ENCODE peak calls at places on chromosomes 2 and 18, in ten cellular contexts. J, H, Q, S, I, W, E, V, N and B are unnamed samples.

GRCh38 chr2:240564571-240565266 is 3.6 kb upstream of the RNPEPL1 start:
- DNase-seq in I (no peak), H (no peak), E (no peak), W (no peak), Q (peak; percentile 70), N (peak; percentile 14), V (no peak), S (peak; percentile 91), J (no peak), B (no peak)

GRCh38 chr18:33804258-33804657 is 226.2 kb downstream of the ASXL3 start:
- DNase-seq in W (no peak), V (no peak), H (no peak), N (no peak), I (no peak), S (peak; percentile 21), E (no peak), J (peak; percentile 12), Q (peak; percentile 0), B (no peak)

GRCh38 chr2:128375454-128375853 is 56.8 kb upstream of the HS6ST1 start:
- DNase-seq in E (no peak), N (no peak), V (peak; percentile 4), S (no peak), J (no peak), I (no peak), H (no peak), Q (no peak), W (no peak), B (no peak)

GRCh38 chr2:200575957-200576356 is 9.9 kb upstream of the AOX1 start:
- DNase-seq in N (peak; percentile 25), Q (no peak), E (no peak), S (peak; percentile 33), V (no peak), I (no peak), H (peak; percentile 21), W (no peak), J (no peak), B (no peak)

GRCh38 chr18:12906119-12906518 is 22.1 kb upstream of the PTPN2 start:
- DNase-seq in W (no peak), I (no peak), J (no peak), V (no peak), N (no peak), E (no peak), H (no peak), S (no peak), Q (no peak), B (no peak)

GRCh38 chr2:44955593-44956449 is 14.3 kb downstream of the SIX3 start:
- DNase-seq in E (peak; percentile 81), N (peak; percentile 37), I (peak; percentile 77), V (peak; percentile 90), H (peak; percentile 91), J (peak; percentile 22), S (peak; percentile 66), Q (peak; percentile 79), W (peak; percentile 94), B (peak; percentile 94)

GRCh38 chr2:38866773-38867443 is 8.8 kb downstream of the DHX57 start:
- DNase-seq in N (no peak), S (no peak), H (no peak), E (no peak), Q (no peak), J (no peak), W (no peak), V (no peak), I (no peak), B (no peak)

GRCh38 chr2:194819367-194819766 is 837.7 kb upstream of the SLC39A10 start:
- DNase-seq in Q (no peak), J (no peak), S (no peak), W (no peak), I (no peak), E (no peak), V (no peak), H (peak; percentile 23), N (no peak), B (no peak)

GRCh38 chr2:173193925-173194324 is 118.3 kb downstream of the MAP3K20 start:
- DNase-seq in N (peak; percentile 38), W (no peak), Q (no peak), I (no peak), V (no peak), S (peak; percentile 54), H (peak; percentile 41), J (no peak), E (no peak), B (no peak)

GRCh38 chr2:62596061-62596658 is 90.2 kb upstream of the TMEM17 start:
- DNase-seq in E (no peak), N (peak; percentile 67), S (peak; percentile 54), J (no peak), V (no peak), W (no peak), H (no peak), Q (no peak), I (no peak), B (no peak)

GRCh38 chr2:85770369-85770768 is 16.6 kb downstream of the ATOH8 start:
- DNase-seq in H (no peak), E (no peak), I (no peak), W (no peak), Q (no peak), N (no peak), V (no peak), S (peak; percentile 36), J (no peak), B (no peak)

GRCh38 chr2:227460079-227460485 is 11.9 kb upstream of the AGFG1 start:
- DNase-seq in H (no peak), Q (no peak), V (no peak), S (peak; percentile 87), I (peak; percentile 53), J (no peak), W (no peak), N (peak; percentile 68), E (no peak), B (no peak)

GRCh38 chr2:64780041-64780440 is 126.3 kb upstream of the SERTAD2 start:
- DNase-seq in Q (no peak), I (no peak), E (no peak), J (no peak), N (peak; percentile 32), H (no peak), S (no peak), W (no peak), V (no peak), B (no peak)

GRCh38 chr18:23632615-23633014 is 30.1 kb downstream of the ANKRD29 start:
- DNase-seq in E (no peak), S (no peak), J (no peak), H (no peak), I (no peak), W (no peak), Q (no peak), V (no peak), N (no peak), B (no peak)

DNA sequence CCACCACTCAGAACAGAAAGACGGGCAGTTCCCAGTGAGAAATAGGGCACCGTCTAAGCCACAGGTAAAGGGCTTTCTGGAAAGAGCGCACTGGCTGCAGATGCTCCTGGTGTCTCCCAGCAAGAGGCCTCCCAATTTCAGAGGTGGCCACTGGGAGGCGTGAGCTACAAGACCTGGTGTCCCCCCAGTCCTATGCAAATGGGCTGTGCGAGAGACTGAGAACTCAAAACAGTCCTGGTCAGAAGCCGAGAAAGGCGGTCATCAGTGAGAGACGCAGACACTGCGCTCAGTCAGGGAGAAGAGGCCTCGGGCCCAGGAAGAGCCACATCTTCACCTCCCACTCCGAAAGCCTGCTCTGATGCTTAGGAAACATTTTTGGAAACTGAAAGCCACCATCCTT is 179.5 kb downstream of the EIPR1 start:
- DNase-seq in I (no peak), Q (peak; percentile 58), W (peak; percentile 23), N (no peak), H (peak; percentile 85), J (no peak), S (no peak), V (peak; percentile 51), E (no peak), B (peak; percentile 28)
- TF ChIP-seq CTCF in I (peak; percentile 30), Q (no peak), W (peak; percentile 10), N (no peak), H (peak; percentile 55), J (no peak), S (no peak), V (peak; percentile 14), E (no peak), B (no peak)

DNA sequence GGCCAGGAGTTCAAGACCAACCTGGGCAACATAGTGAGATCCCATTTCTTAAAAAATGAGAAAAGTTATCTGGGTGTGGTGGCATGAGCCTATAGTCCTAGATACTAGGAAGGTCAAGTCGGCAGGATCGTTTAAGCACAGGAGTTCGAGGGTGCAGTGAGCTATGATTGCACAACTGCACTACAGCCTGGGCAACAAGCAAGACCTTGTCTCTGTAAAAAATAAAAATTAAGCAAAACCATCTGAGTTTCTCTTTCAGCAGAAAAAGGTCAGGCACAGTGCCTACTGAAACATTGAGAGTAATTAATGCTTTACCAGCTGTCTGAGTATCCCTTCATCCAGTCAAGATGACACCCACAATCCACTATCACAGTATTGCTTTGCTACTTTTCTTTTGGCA is 258.3 kb downstream of the MBD5 start:
- DNase-seq in W (no peak), E (no peak), S (no peak), N (no peak), H (no peak), Q (no peak), I (no peak), J (no peak), V (no peak), B (no peak)
- TF ChIP-seq CTCF in W (no peak), E (no peak), S (no peak), N (no peak), H (no peak), Q (no peak), I (no peak), J (no peak), V (no peak), B (no peak)

GRCh38 chr18:31492671-31493070 is 5.3 kb upstream of the DSG2 start:
- DNase-seq in Q (no peak), W (no peak), E (no peak), H (no peak), J (no peak), V (no peak), I (no peak), S (no peak), N (no peak), B (no peak)

GRCh38 chr18:31493171-31493570 is 4.8 kb upstream of the DSG2 start:
- DNase-seq in E (no peak), W (no peak), S (no peak), V (no peak), J (no peak), H (no peak), I (no peak), N (no peak), Q (no peak), B (no peak)

GRCh38 chr18:31490387-31490786 is 7.6 kb upstream of the DSG2 start:
- DNase-seq in Q (peak; percentile 39), N (no peak), S (no peak), J (no peak), I (no peak), W (no peak), H (no peak), V (no peak), E (no peak), B (no peak)

GRCh38 chr18:31490838-31491237 is 7.1 kb upstream of the DSG2 start:
- DNase-seq in J (no peak), V (no peak), I (no peak), Q (no peak), S (no peak), N (no peak), E (no peak), W (no peak), H (no peak), B (no peak)

GRCh38 chr18:31491586-31491985 is 6.4 kb upstream of the DSG2 start:
- DNase-seq in V (no peak), J (no peak), N (no peak), E (no peak), S (no peak), Q (no peak), I (no peak), W (no peak), H (no peak), B (no peak)
- TF ChIP-seq CTCF in V (no peak), J (no peak), N (no peak), E (no peak), S (no peak), Q (no peak), I (no peak), W (no peak), H (no peak), B (no peak)

GRCh38 chr18:3652380-3653262 is 202.6 kb downstream of the TGIF1 start:
- DNase-seq in N (peak; percentile 88), V (no peak), I (peak; percentile 97), H (no peak), Q (peak; percentile 99), E (no peak), J (no peak), W (no peak), S (peak; percentile 98), B (no peak)
- TF ChIP-seq CTCF in N (peak; percentile 48), V (no peak), I (peak; percentile 43), H (no peak), Q (no peak), E (no peak), J (no peak), W (no peak), S (peak; percentile 14), B (no peak)